ENCODE peak calls at places on chromosomes 4 and X, in ten cellular contexts. I is naive B cell; P is AG09309; K is NCI-H1092; B is iris pigment epithelial cell; Q is tibial artery; W is NCI-H1105; Y is NCI-H446; L is activated naive CD8-positive, alpha-beta T cell treated with anti-CD3 and anti-CD28 coated beads, Interleukin-2, amount 50 U/mL, for 16 hours; G is HepG2. F is an unnamed sample.
A peak's percentile ranks its signal among the peaks of the same experiment; 100 is the strongest.

GRCh38 chr4:70936200-70936787 is 34.1 kb downstream of the MOB1B start:
- DNase-seq in I (no peak), P (no peak), K (no peak), B (peak; percentile 68), Q (no peak), W (no peak), Y (no peak), L (no peak), G (no peak), F (no peak)

GRCh38 chrX:124378643-124379042 is 32.3 kb downstream of the SH2D1A start:
- DNase-seq in I (no peak), P (no peak), K (no peak), B (no peak), Q (no peak), W (no peak), Y (no peak), L (no peak), G (no peak), F (no peak)

GRCh38 chr4:149690726-149691125 is 124.9 kb downstream of the IQCM start:
- DNase-seq in I (no peak), P (no peak), K (no peak), B (no peak), Q (no peak), W (no peak), Y (no peak), L (no peak), G (no peak), F (no peak)

GRCh38 chr4:139153411-139154133 is 23.4 kb downstream of the ELF2 start:
- DNase-seq in I (no peak), P (no peak), K (no peak), B (peak; percentile 50), Q (no peak), W (no peak), Y (no peak), L (no peak), G (peak; percentile 86), F (no peak)

GRCh38 chr4:151674804-151675290 is 86.0 kb downstream of the GATB start:
- DNase-seq in I (no peak), P (no peak), K (peak; percentile 14), B (peak; percentile 62), Q (no peak), W (peak; percentile 0), Y (no peak), L (no peak), G (no peak), F (peak; percentile 65)

GRCh38 chr4:143700060-143700419 is 435 bp downstream of the FREM3 start:
- DNase-seq in I (no peak), P (no peak), K (no peak), B (no peak), Q (no peak), W (no peak), Y (no peak), L (no peak), G (no peak), F (no peak)

GRCh38 chr4:7719354-7720174 is 220.1 kb downstream of the AFAP1 start:
- DNase-seq in I (no peak), P (no peak), K (peak; percentile 23), B (peak; percentile 29), Q (peak; percentile 35), W (no peak), Y (no peak), L (peak; percentile 29), G (peak; percentile 29), F (peak; percentile 33)

GRCh38 chr4:166594326-166594946 is 639.9 kb downstream of the SPOCK3 start:
- DNase-seq in I (no peak), P (no peak), K (peak; percentile 59), B (peak; percentile 17), Q (no peak), W (peak; percentile 20), Y (peak; percentile 18), L (no peak), G (peak; percentile 29), F (no peak)

GRCh38 chr4:11599044-11599443 is 170.3 kb upstream of the HS3ST1 start:
- DNase-seq in I (no peak), P (no peak), K (no peak), B (no peak), Q (no peak), W (no peak), Y (no peak), L (no peak), G (no peak), F (no peak)

GRCh38 chr4:158667651-158668198 is 4.0 kb downstream of the C4orf46 start:
- DNase-seq in I (peak; percentile 2), P (no peak), K (no peak), B (peak; percentile 52), Q (no peak), W (no peak), Y (no peak), L (no peak), G (peak; percentile 49), F (no peak)

F was measured in NCI-H2171 treated with DMSO at 0.1 percent for 48 hours.